ENCODE peak calls at places on chromosomes 2 and 18, in six cellular contexts. H is neural progenitor cell, U is AG08395, O is iPS DF 6.9, W is NCI-H774, E is NCI-H748 treated with DMSO at 0.1 percent for 48 hours. N is an unnamed sample.

GRCh38 chr2:189683348-189683747 is 8.9 kb downstream of the ANKAR start:
- DNase-seq in H (no peak), U (no peak), O (no peak), W (no peak), E (no peak), N (no peak)

GRCh38 chr2:201167546-201167945 is 15.4 kb upstream of the CASP10 start:
- DNase-seq in H (no peak), U (no peak), O (no peak), W (no peak), E (no peak), N (no peak)

GRCh38 chr2:231037731-231038482 is 584 bp downstream of the C2orf72 start:
- DNase-seq in H (peak; percentile 77), U (no peak), O (no peak), W (no peak), E (no peak), N (peak; percentile 32)

GRCh38 chr2:161576421-161576820 is 47.8 kb upstream of the SLC4A10 start:
- DNase-seq in H (peak; percentile 45), U (no peak), O (peak; percentile 72), W (no peak), E (no peak), N (no peak)

GRCh38 chr18:58576641-58577251 is 52.1 kb downstream of the ALPK2 start:
- DNase-seq in H (no peak), U (no peak), O (no peak), W (no peak), E (no peak), N (no peak)

GRCh38 chr2:64609229-64609994 is 44.3 kb downstream of the SERTAD2 start:
- DNase-seq in H (peak; percentile 82), U (peak; percentile 46), O (no peak), W (peak; percentile 42), E (peak; percentile 7), N (no peak)

GRCh38 chr2:190506666-190507065 is 27.9 kb downstream of the NEMP2 start:
- DNase-seq in H (no peak), U (no peak), O (no peak), W (peak; percentile 70), E (peak; percentile 98), N (peak; percentile 15)

GRCh38 chr2:46239175-46239846 is 57.9 kb upstream of the EPAS1 start:
- DNase-seq in H (no peak), U (no peak), O (no peak), W (no peak), E (no peak), N (no peak)

GRCh38 chr18:3054214-3054613 is 41.3 kb upstream of the LPIN2 start:
- DNase-seq in H (no peak), U (no peak), O (no peak), W (no peak), E (no peak), N (no peak)

GRCh38 chr2:13006829-13007715 is 290.3 kb downstream of the TRIB2 start:
- DNase-seq in H (peak; percentile 82), U (peak; percentile 77), O (peak; percentile 74), W (peak; percentile 44), E (peak; percentile 60), N (peak; percentile 84)

GRCh38 chr2:37324536-37324785 is 172 bp downstream of the PRKD3 start:
- DNase-seq in H (peak; percentile 95), U (no peak), O (no peak), W (no peak), E (no peak), N (no peak)

GRCh38 chr2:166091439-166091838 is 36.4 kb downstream of the SCN1A start:
- DNase-seq in H (no peak), U (no peak), O (no peak), W (no peak), E (no peak), N (no peak)

GRCh38 chr18:30016179-30016578 is 1026.4 kb downstream of the DSC3 start:
- DNase-seq in H (no peak), U (no peak), O (no peak), W (no peak), E (no peak), N (no peak)

N was measured in NCI-H510A treated with DMSO at 0.1 percent for 48 hours.